ENCODE peak calls at places on chromosomes 4 and X, in seven cellular contexts. O, R, C, D, T, A and E are unnamed samples.

GRCh38 chrX:66074920-66075879 is 35.3 kb upstream of the VSIG4 start:
- DNase-seq in A (no peak), T (peak), C (no peak), R (peak), D (no peak), O (peak), E (no peak)

GRCh38 chrX:36401774-36402173 is 482.2 kb downstream of the CFAP47 start:
- DNase-seq in R (no peak), D (no peak), C (no peak), O (no peak), A (no peak), T (no peak), E (no peak)

GRCh38 chr4:38562751-38563198 is 101.2 kb upstream of the KLF3 start:
- DNase-seq in C (no peak), R (peak), A (no peak), D (no peak), O (peak), T (no peak), E (no peak)

GRCh38 chr4:150078041-150078995 is at the start of gene DCLK2:
- DNase-seq in A (peak), O (peak), C (peak), D (peak), T (peak), R (peak), E (peak)

GRCh38 chrX:12955882-12956703 is 18.8 kb upstream of the TMSB4X start:
- DNase-seq in C (peak), D (peak), A (peak), R (peak), T (peak), O (peak), E (no peak)

GRCh38 chrX:25344191-25344936 is 328.6 kb upstream of the ARX start:
- DNase-seq in R (no peak), A (no peak), T (no peak), O (no peak), C (no peak), D (no peak), E (no peak)

GRCh38 chr4:118872181-118872580 is 16.5 kb upstream of the SYNPO2 start:
- DNase-seq in T (no peak), R (no peak), C (peak), O (no peak), D (no peak), A (no peak), E (no peak)

GRCh38 chr4:181007751-181008150 is 1235.5 kb upstream of the TENM3 start:
- DNase-seq in D (peak), T (no peak), C (peak), A (no peak), O (peak), R (no peak), E (no peak)

GRCh38 chrX:47751670-47752069 is 85.0 kb upstream of the ZNF81 start:
- DNase-seq in T (peak), D (no peak), C (peak), R (no peak), A (peak), O (peak), E (no peak)

GRCh38 chrX:13764765-13765164 is 30.2 kb downstream of the OFD1 start:
- DNase-seq in D (peak), R (no peak), C (peak), O (peak), T (no peak), A (no peak), E (no peak)

GRCh38 chr4:58587856-58588255 is 1477.7 kb upstream of the IGFBP7 start:
- DNase-seq in D (no peak), R (no peak), O (no peak), A (no peak), C (no peak), T (no peak), E (no peak)

GRCh38 chr4:68498413-68499007 is 51.2 kb downstream of the TMPRSS11E start:
- DNase-seq in R (peak), C (peak), O (peak), T (no peak), A (peak), D (peak), E (no peak)

GRCh38 chr4:155442267-155443105 is 65.7 kb upstream of the MAP9 start:
- DNase-seq in O (peak), R (peak), C (peak), D (peak), A (peak), T (no peak), E (peak)

GRCh38 chr4:88465653-88466192 is 8.8 kb downstream of the HERC5 start:
- DNase-seq in O (no peak), A (no peak), T (no peak), R (no peak), C (no peak), D (no peak), E (no peak)

GRCh38 chr4:155787113-155787710 is 28.4 kb downstream of the GUCY1B1 start:
- DNase-seq in C (peak), A (peak), R (peak), O (peak), T (peak), D (peak), E (no peak)

GRCh38 chrX:130606415-130606814 is 204.6 kb downstream of the RBMX2 start:
- DNase-seq in O (no peak), T (no peak), R (peak), A (no peak), C (no peak), D (no peak), E (no peak)
- TF ChIP-seq CTCF in O (no peak), T (no peak), R (no peak), A (no peak), C (no peak), D (no peak), E (no peak)

GRCh38 chrX:54920610-54921426 is at the start of gene TRO:
- DNase-seq in R (no peak), D (no peak), T (no peak), A (no peak), C (peak), O (no peak), E (no peak)
- TF ChIP-seq CTCF in R (no peak), D (peak), T (no peak), A (peak), C (peak), O (peak), E (no peak)

DNA sequence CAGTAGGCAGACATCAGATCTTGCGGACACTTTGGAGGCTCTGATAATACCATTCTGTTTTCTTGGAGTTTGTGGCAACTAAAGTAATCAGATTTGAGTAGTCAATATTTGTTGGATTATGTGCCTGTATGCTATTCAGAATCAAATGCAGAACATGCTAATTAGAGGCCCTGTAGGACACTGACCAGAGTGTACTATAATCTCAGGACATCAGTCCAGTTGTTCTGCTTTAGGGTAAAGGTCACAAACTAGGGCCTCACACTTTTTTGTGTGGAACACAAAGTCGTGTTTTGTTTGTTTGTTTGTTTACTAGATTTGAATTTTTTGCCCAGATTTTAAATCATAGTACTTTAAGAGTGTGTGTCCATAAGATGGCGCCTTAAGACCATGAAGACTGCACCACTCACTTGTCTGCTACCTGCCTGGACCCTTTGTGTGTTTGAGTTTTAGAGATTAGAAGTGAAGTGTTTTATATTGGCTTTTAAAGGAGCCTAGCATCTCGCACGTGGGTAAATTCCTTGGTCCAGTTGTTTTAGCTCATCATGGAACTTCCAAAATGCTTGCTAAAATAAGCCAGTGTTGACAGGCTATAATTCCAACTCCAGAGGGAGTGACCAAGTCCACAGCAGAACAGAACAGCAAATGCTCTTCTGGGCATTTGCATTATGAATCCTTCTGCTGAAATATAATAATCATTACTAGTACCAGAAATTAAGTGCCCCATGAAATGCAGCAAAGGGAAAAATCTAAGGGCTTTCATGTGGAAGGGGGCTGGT is 34.7 kb downstream of the IL13RA1 start:
- DNase-seq in O (peak), R (no peak), C (no peak), T (no peak), A (no peak), D (no peak), E (no peak)
- TF ChIP-seq CTCF in O (no peak), R (peak), C (no peak), T (peak), A (peak), D (peak), E (no peak)

GRCh38 chrX:134377537-134377936 is 82.4 kb upstream of the HPRT1 start:
- DNase-seq in O (peak), A (peak), T (no peak), D (peak), C (peak), R (no peak), E (no peak)
- TF ChIP-seq CTCF in O (peak), A (peak), T (no peak), D (peak), C (peak), R (no peak), E (no peak)

GRCh38 chrX:37646254-37646653 is 39.3 kb upstream of the XK start:
- DNase-seq in T (no peak), C (no peak), R (no peak), D (no peak), A (no peak), O (no peak), E (no peak)
- TF ChIP-seq CTCF in T (peak), C (no peak), R (no peak), D (no peak), A (peak), O (no peak), E (no peak)

GRCh38 chrX:15566244-15566643 is 34.5 kb downstream of the ACE2 start:
- DNase-seq in O (peak), R (no peak), A (no peak), D (no peak), C (no peak), T (no peak), E (no peak)

GRCh38 chrX:15567267-15567666 is 33.5 kb downstream of the ACE2 start:
- DNase-seq in O (no peak), C (no peak), R (no peak), T (no peak), A (no peak), D (no peak), E (no peak)

GRCh38 chrX:15570145-15570544 is 30.6 kb downstream of the ACE2 start:
- DNase-seq in T (no peak), R (no peak), D (no peak), A (no peak), C (no peak), O (no peak), E (no peak)

GRCh38 chrX:15564981-15565579 is 35.7 kb downstream of the ACE2 start:
- DNase-seq in D (peak), R (peak), O (peak), C (peak), T (no peak), A (peak), E (no peak)

DNA sequence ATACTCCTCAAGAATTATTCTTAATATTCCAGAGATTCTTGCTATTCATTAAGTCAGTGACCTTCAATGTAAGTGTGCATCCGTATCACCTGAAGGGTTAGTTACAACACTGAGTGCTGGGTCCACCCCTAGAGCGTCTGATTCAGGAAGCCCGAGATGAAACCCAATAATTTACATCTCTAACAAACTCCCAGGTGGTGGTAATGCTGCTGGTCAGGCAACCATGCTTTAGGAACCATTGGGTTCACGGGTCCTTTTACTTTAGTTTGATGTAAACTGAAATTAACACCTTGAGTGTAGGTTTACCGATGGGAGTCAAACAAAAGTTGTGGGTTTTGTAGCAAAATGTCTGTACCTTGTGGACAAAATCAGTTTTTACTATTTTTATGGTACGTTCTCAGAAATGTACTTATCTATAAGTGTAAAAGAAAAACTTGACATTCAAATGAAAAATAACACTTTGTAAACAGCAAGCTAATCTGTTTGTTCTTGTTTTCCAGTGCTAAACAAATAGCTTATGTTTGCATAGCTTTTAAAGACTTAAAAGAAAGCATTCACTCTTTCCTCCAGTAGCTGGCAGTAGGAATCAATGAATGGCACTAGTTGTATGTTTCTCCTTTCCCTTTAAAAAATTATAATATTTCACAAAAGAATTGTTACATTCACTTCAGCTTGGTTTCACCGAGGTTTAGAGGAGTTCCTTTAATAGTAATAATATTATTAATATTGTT is 32.7 kb downstream of the ACE2 start:
- DNase-seq in O (peak), D (no peak), R (no peak), C (no peak), T (no peak), A (no peak), E (no peak)
- TF ChIP-seq CTCF in O (peak), D (no peak), R (no peak), C (peak), T (peak), A (peak), E (no peak)

GRCh38 chrX:22135994-22136684 is 104.0 kb downstream of the PHEX start:
- DNase-seq in C (peak), R (peak), A (peak), D (no peak), T (no peak), O (peak), E (no peak)
- TF ChIP-seq CTCF in C (peak), R (peak), A (peak), D (peak), T (peak), O (peak), E (no peak)

GRCh38 chrX:110449312-110449711 is 90.7 kb downstream of the RTL9 start:
- DNase-seq in A (no peak), T (no peak), D (no peak), C (no peak), R (no peak), O (no peak), E (no peak)
- TF ChIP-seq CTCF in A (no peak), T (no peak), D (no peak), C (no peak), R (no peak), O (no peak), E (no peak)